ENCODE peak calls at places on chromosomes 3 and 15, in nine cellular contexts. Q, C, U, B, S, W, G, T and L are unnamed samples.

GRCh38 chr3:53074366-53074696 is 28.5 kb upstream of the SFMBT1 start:
- DNase-seq in S (peak; percentile 25), W (no peak), T (no peak), C (no peak), U (no peak), Q (no peak), G (no peak), B (no peak), L (no peak)

GRCh38 chr3:158313344-158313927 is 203.5 kb downstream of the RSRC1 start:
- DNase-seq in T (no peak), W (peak; percentile 12), G (no peak), C (no peak), Q (no peak), B (no peak), U (no peak), S (no peak), L (no peak)

GRCh38 chr15:63291507-63291906 is 14.1 kb downstream of the APH1B start:
- DNase-seq in W (no peak), G (peak; percentile 82), Q (no peak), T (no peak), C (peak; percentile 42), U (no peak), B (no peak), S (no peak), L (no peak)

GRCh38 chr15:65245096-65245849 is 34.0 kb upstream of the CILP start:
- DNase-seq in B (peak; percentile 62), U (no peak), W (no peak), G (no peak), Q (peak; percentile 90), S (peak; percentile 72), C (no peak), T (peak; percentile 87), L (peak; percentile 32)

GRCh38 chr15:95511680-95512079 is 818.8 kb upstream of the NR2F2 start:
- DNase-seq in Q (no peak), B (no peak), S (no peak), G (peak; percentile 30), U (no peak), C (no peak), W (no peak), T (no peak), L (no peak)

GRCh38 chr3:154275308-154275707 is 49.0 kb downstream of the DHX36 start:
- DNase-seq in Q (no peak), T (no peak), S (no peak), B (no peak), U (no peak), C (no peak), W (no peak), G (no peak), L (no peak)

GRCh38 chr3:2141482-2141881 is 42.8 kb downstream of the CNTN4 start:
- DNase-seq in U (no peak), W (no peak), C (no peak), Q (no peak), G (no peak), T (no peak), S (no peak), B (no peak), L (no peak)

GRCh38 chr3:139301654-139302053 is 42.2 kb upstream of the MRPS22 start:
- DNase-seq in S (no peak), Q (no peak), G (no peak), W (no peak), T (no peak), U (no peak), B (no peak), C (no peak), L (no peak)

GRCh38 chr15:66839511-66840112 is 137.6 kb downstream of the SMAD6 start:
- DNase-seq in S (no peak), Q (no peak), T (no peak), W (no peak), B (no peak), C (no peak), G (no peak), U (no peak), L (no peak)

GRCh38 chr3:74351213-74351612 is 263.2 kb downstream of the CNTN3 start:
- DNase-seq in B (no peak), G (no peak), Q (no peak), W (no peak), U (no peak), C (no peak), T (no peak), S (no peak), L (no peak)

GRCh38 chr3:193906849-193907410 is 229.0 kb upstream of the HES1 start:
- DNase-seq in B (no peak), W (no peak), C (no peak), U (no peak), S (no peak), G (no peak), Q (no peak), T (no peak), L (no peak)

GRCh38 chr3:167615030-167615429 is 38.7 kb downstream of the WDR49 start:
- DNase-seq in T (no peak), S (no peak), Q (no peak), W (no peak), U (no peak), C (no peak), G (no peak), B (no peak), L (no peak)

GRCh38 chr15:73540161-73540560 is 93.0 kb downstream of the NPTN start:
- DNase-seq in C (no peak), G (no peak), T (no peak), W (no peak), Q (no peak), U (no peak), B (no peak), S (no peak), L (no peak)

GRCh38 chr15:71336671-71337070 is 221.4 kb downstream of the THSD4 start:
- DNase-seq in B (no peak), U (no peak), T (no peak), G (no peak), Q (no peak), S (no peak), C (no peak), W (no peak), L (no peak)

GRCh38 chr3:34256791-34257190 is 458.4 kb downstream of the PDCD6IP start:
- DNase-seq in U (no peak), B (no peak), T (no peak), W (no peak), Q (no peak), S (no peak), C (no peak), G (no peak), L (no peak)

GRCh38 chr3:159919873-159920272 is 68.8 kb upstream of the IL12A start:
- DNase-seq in Q (no peak), U (no peak), C (no peak), S (no peak), B (no peak), T (no peak), G (no peak), W (no peak), L (no peak)

GRCh38 chr15:50257924-50258323 is 7.6 kb downstream of the HDC start:
- DNase-seq in T (no peak), G (no peak), Q (no peak), W (no peak), U (no peak), C (no peak), B (no peak), S (no peak), L (no peak)

GRCh38 chr15:95970326-95970725 is 360.2 kb upstream of the NR2F2 start:
- DNase-seq in G (no peak), B (no peak), W (no peak), C (no peak), Q (no peak), T (no peak), S (no peak), U (no peak), L (no peak)

GRCh38 chr15:99511529-99511864 is 54.3 kb upstream of the MEF2A start:
- DNase-seq in U (no peak), T (no peak), W (no peak), G (peak; percentile 32), B (no peak), C (no peak), Q (no peak), S (no peak), L (no peak)

DNA sequence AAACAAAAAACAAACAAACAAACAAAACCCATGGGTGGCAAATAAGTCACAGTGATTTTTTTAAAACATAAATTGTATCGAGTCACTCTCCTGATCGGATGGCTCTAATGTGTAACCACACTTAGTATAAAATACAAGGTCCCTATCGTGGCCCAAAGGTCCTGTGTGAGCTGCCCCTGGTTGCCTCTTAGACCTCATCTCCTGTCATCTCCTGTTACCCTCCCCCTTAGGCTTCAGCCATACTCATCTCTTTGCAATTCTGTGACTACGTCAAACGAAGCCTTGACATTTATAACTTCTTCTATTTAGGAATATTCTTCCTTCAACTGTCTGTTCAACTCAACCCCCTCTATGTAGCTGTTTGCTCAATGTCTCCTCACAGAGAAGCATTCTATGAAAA is 43.9 kb upstream of the TTBK2 start:
- DNase-seq in W (no peak), C (no peak), G (no peak), U (peak; percentile 66), S (no peak), Q (no peak), T (no peak), B (no peak), L (no peak)
- H3K36me3 ChIP-seq in W (peaks cover 54% of the 10 kb centered on the region), C (peaks cover 2% of the 10 kb centered on the region), G (peaks cover 6% of the 10 kb centered on the region), U (peaks cover 36% of the 10 kb centered on the region), S (no peaks in the 10 kb centered on the region), Q (peaks cover 26% of the 10 kb centered on the region), T (no peaks in the 10 kb centered on the region), B (peaks cover 9% of the 10 kb centered on the region), L (no peaks in the 10 kb centered on the region)

DNA sequence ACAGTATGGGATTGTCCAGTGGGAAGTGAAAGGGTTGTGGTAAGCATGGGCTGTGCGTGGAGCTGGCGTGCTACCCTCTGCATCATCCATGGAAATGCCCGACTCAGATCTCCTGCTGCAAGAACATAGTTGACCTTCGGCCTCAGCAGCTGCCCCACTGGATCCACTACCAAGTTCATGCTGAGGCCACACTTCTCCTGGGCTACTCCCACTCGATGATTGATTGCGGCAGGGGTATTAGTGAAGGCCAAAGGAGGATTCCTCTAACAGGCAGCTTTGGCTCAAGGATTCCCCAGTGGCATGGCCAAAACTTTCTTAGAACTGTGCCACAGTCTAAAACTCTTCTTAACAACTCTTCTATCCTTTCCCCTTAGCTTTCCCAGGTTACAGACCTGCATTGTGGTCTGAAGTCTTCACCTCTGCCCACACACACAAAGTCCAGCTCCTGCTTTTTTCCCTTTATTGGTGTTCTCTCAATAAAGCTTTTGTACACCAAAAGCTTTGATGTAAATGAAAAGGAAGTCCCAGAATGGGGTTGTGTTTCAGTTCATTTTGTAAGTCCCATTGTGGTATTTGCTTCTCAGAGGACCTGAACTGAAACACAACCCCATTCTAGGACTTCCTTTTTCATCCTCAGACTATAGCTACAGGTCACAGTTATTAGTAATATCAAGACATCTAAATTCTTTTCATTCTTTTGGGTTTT is 4.9 kb upstream of the TBC1D5 start:
- DNase-seq in W (no peak), G (no peak), T (no peak), C (no peak), B (no peak), Q (no peak), S (no peak), U (no peak), L (no peak)
- TF ChIP-seq CTCF in W (no peak), G (no peak), T (no peak), C (no peak), B (no peak), Q (no peak), S (no peak), U (no peak), L (no peak)

GRCh38 chr3:42664443-42664814 is 10.9 kb downstream of the ZBTB47 start:
- DNase-seq in G (no peak), C (no peak), T (no peak), B (no peak), S (no peak), U (no peak), W (no peak), Q (no peak), L (no peak)
- H3K36me3 ChIP-seq in G (peaks cover 19% of the 10 kb centered on the region), C (no peaks in the 10 kb centered on the region), T (no peaks in the 10 kb centered on the region), B (no peaks in the 10 kb centered on the region), S (no peaks in the 10 kb centered on the region), U (no peaks in the 10 kb centered on the region), W (no peaks in the 10 kb centered on the region), Q (no peaks in the 10 kb centered on the region), L (no peaks in the 10 kb centered on the region)

GRCh38 chr3:13308406-13308805 is 111.7 kb downstream of the NUP210 start:
- DNase-seq in S (no peak), G (no peak), B (no peak), W (peak; percentile 71), T (no peak), U (peak; percentile 41), C (peak; percentile 9), Q (no peak), L (no peak)
- TF ChIP-seq CTCF in S (no peak), G (peak; percentile 38), B (peak; percentile 14), W (peak; percentile 77), T (no peak), U (peak; percentile 53), C (peak; percentile 48), Q (no peak), L (no peak)